ENCODE peak calls at places on chromosomes 11 and 22, in nine cellular contexts. A is uterus, V is neural crest cell, C is B cell, I is upper lobe of right lung, R is A549, E is heart left ventricle, Z is right lobe of liver, B is lower lobe of right lung. F is an unnamed sample.
A peak's percentile ranks its signal among the peaks of the same experiment; 100 is the strongest.

GRCh38 chr11:44006882-44007495 is 40.8 kb upstream of the ACCSL start:
- DNase-seq in E (peak; percentile 51), I (no peak), Z (peak; percentile 43), V (no peak), C (no peak), A (peak; percentile 49), R (no peak), B (no peak), F (no peak)

GRCh38 chr11:86869966-86870570 is 69.7 kb downstream of the PRSS23 start:
- DNase-seq in Z (peak; percentile 54), R (peak; percentile 70), C (peak; percentile 48), A (peak; percentile 64), E (peak; percentile 44), V (peak; percentile 70), B (no peak), I (no peak), F (no peak)

GRCh38 chr11:12248330-12248729 is 129.0 kb upstream of the PARVA start:
- DNase-seq in I (peak; percentile 97), Z (peak; percentile 87), V (no peak), R (no peak), B (peak; percentile 97), E (peak; percentile 87), A (peak; percentile 52), C (no peak), F (no peak)

GRCh38 chr11:112025682-112026081 is 474 bp downstream of the DLAT start:
- DNase-seq in V (peak; percentile 7), E (no peak), B (no peak), A (no peak), Z (no peak), I (no peak), C (no peak), R (peak; percentile 8), F (no peak)

GRCh38 chr11:121965330-121965729 is 150.7 kb downstream of the BLID start:
- DNase-seq in A (no peak), R (no peak), V (no peak), C (no peak), B (no peak), Z (no peak), E (peak; percentile 30), I (no peak), F (no peak)

GRCh38 chr22:46545041-46545796 is 7.8 kb upstream of the CELSR1 start:
- DNase-seq in A (no peak), C (no peak), I (no peak), Z (no peak), V (no peak), B (no peak), R (no peak), E (peak; percentile 9), F (no peak)

GRCh38 chr11:3972431-3972830 is 117.0 kb downstream of the STIM1 start:
- DNase-seq in A (no peak), I (no peak), C (no peak), V (no peak), E (no peak), R (no peak), Z (no peak), B (no peak), F (no peak)

GRCh38 chr11:75561426-75562047 is 516 bp upstream of the SERPINH1 start:
- DNase-seq in C (no peak), I (no peak), B (no peak), A (no peak), Z (no peak), E (no peak), V (no peak), R (no peak), F (no peak)

GRCh38 chr11:23022854-23023253 is 162.6 kb upstream of the CCDC179 start:
- DNase-seq in V (no peak), A (no peak), B (no peak), C (no peak), E (no peak), I (no peak), R (no peak), Z (no peak), F (no peak)

GRCh38 chr11:108732395-108732794 is 67.5 kb downstream of the DDX10 start:
- DNase-seq in I (no peak), C (no peak), V (no peak), B (no peak), E (no peak), A (no peak), Z (no peak), R (no peak), F (no peak)

GRCh38 chr22:36765943-36766450 is 9.9 kb downstream of the IFT27 start:
- DNase-seq in C (peak; percentile 7), A (no peak), Z (no peak), I (no peak), V (no peak), R (no peak), B (no peak), E (no peak), F (no peak)

GRCh38 chr11:121321614-121322243 is 29.2 kb downstream of the SC5D start:
- DNase-seq in B (no peak), A (no peak), V (no peak), I (no peak), E (no peak), Z (peak; percentile 56), C (peak; percentile 50), R (no peak), F (no peak)

DNA sequence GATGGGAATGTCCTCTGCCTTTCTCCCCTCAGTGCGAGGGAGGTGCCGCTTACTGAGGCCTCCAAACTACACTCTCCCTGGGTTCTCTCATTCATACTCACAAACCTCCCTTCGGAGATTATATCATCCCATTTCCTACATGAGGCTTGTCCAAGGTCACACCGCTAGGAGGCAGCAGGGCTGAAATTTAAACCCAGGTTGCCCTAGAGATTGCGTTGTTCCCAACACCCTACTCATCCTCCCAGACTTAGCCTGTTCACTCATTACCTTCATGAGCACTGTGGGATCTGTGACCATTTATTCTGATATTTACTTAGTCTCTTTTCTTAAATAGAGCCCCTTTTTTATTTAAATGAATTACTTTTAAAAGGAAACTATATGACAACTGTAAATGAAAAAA is 31.1 kb downstream of the SDHAF2 start:
- DNase-seq in E (no peak), V (no peak), A (no peak), Z (no peak), C (no peak), I (no peak), R (no peak), B (no peak), F (no peak)
- TF ChIP-seq CTCF in E (peak; percentile 19), V (no peak), A (no peak), Z (no peak), C (no peak), I (no peak), R (no peak), B (no peak), F (no peak)

GRCh38 chr11:69663326-69663725 is 11.8 kb downstream of the LTO1 start:
- DNase-seq in I (no peak), A (no peak), V (no peak), Z (no peak), B (peak; percentile 33), E (no peak), C (no peak), R (no peak), F (no peak)

GRCh38 chr11:69661413-69661715 is 13.8 kb downstream of the LTO1 start:
- DNase-seq in R (no peak), A (no peak), B (peak; percentile 23), Z (peak; percentile 30), E (no peak), C (no peak), I (no peak), V (no peak), F (no peak)

GRCh38 chr11:69664103-69664775 is 10.9 kb downstream of the LTO1 start:
- DNase-seq in A (no peak), B (peak; percentile 27), V (no peak), I (peak; percentile 48), Z (peak; percentile 24), C (no peak), R (no peak), E (no peak), F (peak; percentile 41)

GRCh38 chr11:69662806-69663205 is 12.3 kb downstream of the LTO1 start:
- DNase-seq in R (no peak), E (no peak), Z (peak; percentile 33), A (no peak), B (peak; percentile 29), V (no peak), I (peak; percentile 27), C (no peak), F (no peak)

DNA sequence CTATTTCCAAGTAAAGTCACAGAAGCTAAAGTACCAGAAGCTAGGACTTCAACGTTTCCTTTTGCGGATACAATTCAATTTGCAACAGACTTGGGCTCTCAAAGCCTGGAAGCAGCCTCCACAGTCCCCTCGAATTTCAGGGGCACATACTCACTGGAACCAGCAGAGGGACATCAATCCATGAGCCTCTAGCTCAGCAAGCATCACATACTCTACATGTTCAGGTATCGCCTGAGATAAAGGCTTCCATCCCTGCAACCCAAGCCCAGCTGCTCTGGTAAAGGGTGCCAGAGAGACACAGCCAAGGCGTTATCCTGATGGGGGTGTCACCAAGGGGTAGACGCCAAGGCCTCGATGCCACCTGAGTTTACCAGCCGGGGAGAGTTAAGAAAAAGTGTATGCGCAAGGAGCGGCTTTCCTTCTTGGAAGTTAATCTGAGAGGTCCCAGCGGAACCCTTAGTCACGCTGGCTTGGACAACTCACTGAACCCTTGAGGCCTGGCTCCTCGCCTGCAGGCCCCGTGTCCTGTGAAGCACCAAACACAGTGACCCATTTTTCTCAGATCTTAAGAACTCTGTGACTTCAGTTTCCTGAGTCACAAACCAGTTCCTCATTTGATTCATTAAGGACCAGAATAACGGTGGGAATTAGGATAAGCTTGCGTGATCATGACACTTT is 13.0 kb downstream of the LTO1 start:
- DNase-seq in C (no peak), A (no peak), B (peak; percentile 18), I (peak; percentile 55), V (no peak), Z (peak; percentile 31), E (no peak), R (peak; percentile 55), F (peak; percentile 57)
- TF ChIP-seq CTCF in C (no peak), A (no peak), B (no peak), I (no peak), V (peak; percentile 44), Z (no peak), E (no peak), R (no peak), F (no peak)

DNA sequence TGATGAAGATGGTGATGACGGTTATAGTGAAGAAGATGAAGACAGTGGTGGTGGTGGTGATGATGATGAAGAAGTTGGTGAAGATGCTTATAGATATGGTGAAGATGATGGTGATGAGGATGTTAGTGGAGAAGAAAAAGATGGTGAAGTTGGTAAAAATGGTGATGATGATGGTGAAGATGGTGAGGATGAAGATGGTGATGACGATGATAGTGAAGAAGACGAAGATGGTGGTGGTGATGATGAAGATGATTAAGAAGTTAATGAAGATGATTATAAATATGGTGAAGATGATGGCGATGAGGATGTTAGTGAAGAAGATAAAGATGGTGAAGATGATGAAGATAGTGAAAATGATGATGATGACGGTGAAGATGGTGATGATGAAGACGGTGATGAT is 25.2 kb upstream of the FGF3 start:
- DNase-seq in V (no peak), E (no peak), C (no peak), R (no peak), I (no peak), B (no peak), A (no peak), Z (no peak), F (no peak)
- TF ChIP-seq CTCF in V (no peak), E (no peak), C (no peak), R (no peak), I (no peak), B (no peak), A (no peak), Z (no peak), F (no peak)

GRCh38 chr22:17862646-17863181 is 88.4 kb upstream of the BID start:
- DNase-seq in V (no peak), Z (no peak), I (no peak), R (no peak), B (no peak), C (no peak), A (no peak), E (no peak), F (no peak)
- TF ChIP-seq CTCF in V (no peak), Z (no peak), I (no peak), R (no peak), B (no peak), C (no peak), A (no peak), E (no peak), F (no peak)